ENCODE peak calls at places on chromosomes 5 and 9, in four cellular contexts. Y, F, H and E are unnamed samples. For H3K4me1 and H3K36me3, the result is how much of the 10 kb centered on the place peaks cover.

GRCh38 chr5:135944967-135945560 is 9.7 kb downstream of the LECT2 start:
- DNase-seq in F (peak), Y (peak), H (no peak), E (peak)

GRCh38 chr9:115204827-115205506 is 87.0 kb upstream of the TNC start:
- DNase-seq in F (no peak), H (no peak), Y (no peak), E (no peak)

GRCh38 chr5:119411291-119411934 is 40.9 kb upstream of the HSD17B4 start:
- DNase-seq in Y (no peak), H (no peak), F (no peak), E (no peak)

GRCh38 chr9:120654278-120654677 is 60.0 kb downstream of the MEGF9 start:
- DNase-seq in Y (no peak), F (no peak), H (no peak), E (no peak)

GRCh38 chr9:129894106-129894823 is 59.0 kb downstream of the USP20 start:
- DNase-seq in Y (no peak), F (no peak), H (no peak), E (no peak)

GRCh38 chr9:133942206-133942975 is 49.7 kb downstream of the VAV2 start:
- DNase-seq in H (no peak), Y (no peak), F (no peak), E (no peak)

GRCh38 chr5:69503144-69503488 is 10.5 kb downstream of the OCLN start:
- DNase-seq in Y (peak), H (no peak), F (no peak), E (no peak)

GRCh38 chr9:19104528-19105282 is 2.0 kb upstream of the HAUS6 start:
- DNase-seq in Y (no peak), F (no peak), H (no peak), E (no peak)

GRCh38 chr5:18736051-18736398 is 1101.8 kb downstream of the TAF11L14 start:
- DNase-seq in Y (peak), F (no peak), H (peak), E (no peak)

GRCh38 chr9:33795819-33796218 is 458 bp downstream of the PRSS3 start:
- DNase-seq in Y (no peak), F (no peak), H (no peak), E (peak)

GRCh38 chr5:143564417-143564816 is 160.9 kb upstream of the NR3C1 start:
- DNase-seq in Y (no peak), H (no peak), F (no peak), E (no peak)

GRCh38 chr5:134846641-134846960 is 833 bp downstream of the C5orf24 start:
- DNase-seq in Y (no peak), F (no peak), H (no peak), E (no peak)

GRCh38 chr5:172403191-172403794 is 51.0 kb downstream of the SH3PXD2B start:
- DNase-seq in Y (no peak), H (no peak), F (peak), E (peak)

GRCh38 chr9:124392855-124393460 is 22.3 kb downstream of the PSMB7 start:
- DNase-seq in F (no peak), H (no peak), Y (peak), E (no peak)

GRCh38 chr5:123949807-123950206 is 437.8 kb downstream of the CSNK1G3 start:
- DNase-seq in H (no peak), F (no peak), Y (no peak), E (no peak)

GRCh38 chr9:105114318-105114717 is 130.1 kb upstream of the SLC44A1 start:
- DNase-seq in H (no peak), F (no peak), Y (no peak), E (no peak)

GRCh38 chr9:115640887-115641286 is 512.7 kb upstream of the PAPPA start:
- DNase-seq in F (no peak), Y (no peak), H (no peak), E (no peak)

GRCh38 chr5:5421149-5421960 is 1.1 kb upstream of the ICE1 start:
- DNase-seq in F (no peak), Y (no peak), H (no peak), E (peak)

GRCh38 chr5:1442222-1443144 is 2.8 kb downstream of the SLC6A3 start:
- DNase-seq in F (no peak), H (no peak), Y (peak), E (no peak)

GRCh38 chr5:6302099-6302498 is 76.2 kb downstream of the MED10 start:
- DNase-seq in H (no peak), Y (peak), F (no peak), E (no peak)

GRCh38 chr5:66796306-66797292 is 200.4 kb downstream of the MAST4 start:
- DNase-seq in H (no peak), F (no peak), Y (no peak), E (no peak)

GRCh38 chr5:33848554-33848953 is 43.2 kb downstream of the ADAMTS12 start:
- DNase-seq in H (no peak), F (no peak), Y (no peak), E (no peak)

GRCh38 chr5:56557198-56557597 is 258.2 kb upstream of the MAP3K1 start:
- DNase-seq in F (no peak), H (no peak), Y (no peak), E (no peak)

GRCh38 chr9:92424340-92424739 is at the start of gene OMD:
- DNase-seq in F (no peak), H (no peak), Y (no peak), E (no peak)

GRCh38 chr9:81193362-81194339 is 495.7 kb downstream of the TLE1 start:
- DNase-seq in F (no peak), Y (no peak), H (no peak), E (no peak)

GRCh38 chr9:121861501-121862180 is 210.2 kb downstream of the DAB2IP start:
- DNase-seq in F (peak), H (no peak), Y (peak), E (peak)

GRCh38 chr9:93134740-93135444 is 841 bp upstream of the NINJ1 start:
- DNase-seq in H (no peak), Y (no peak), F (no peak), E (peak)

GRCh38 chr5:127601601-127602000 is 47.3 kb upstream of the CTXN3 start:
- DNase-seq in H (no peak), Y (no peak), F (no peak), E (no peak)

GRCh38 chr9:85258823-85259370 is 482.9 kb downstream of the AGTPBP1 start:
- DNase-seq in F (peak), Y (peak), H (peak), E (peak)

GRCh38 chr5:100776244-100776643 is 126.8 kb downstream of the ST8SIA4 start:
- DNase-seq in F (no peak), Y (no peak), H (no peak), E (no peak)

GRCh38 chr5:107666051-107666655 is 4.6 kb downstream of the EFNA5 start:
- DNase-seq in H (no peak), Y (no peak), F (no peak), E (no peak)

GRCh38 chr9:130681769-130682489 is 11.7 kb upstream of the EXOSC2 start:
- DNase-seq in F (no peak), H (no peak), Y (peak), E (no peak)

GRCh38 chr9:126036881-126037291 is 289.7 kb downstream of the PBX3 start:
- DNase-seq in Y (no peak), F (no peak), H (no peak), E (no peak)

GRCh38 chr9:109254317-109254716 is 66.5 kb downstream of the EPB41L4B start:
- DNase-seq in H (no peak), F (no peak), Y (no peak), E (no peak)

GRCh38 chr5:94524841-94525697 is 93.3 kb downstream of the KIAA0825 start:
- DNase-seq in F (no peak), H (no peak), Y (no peak), E (no peak)

DNA sequence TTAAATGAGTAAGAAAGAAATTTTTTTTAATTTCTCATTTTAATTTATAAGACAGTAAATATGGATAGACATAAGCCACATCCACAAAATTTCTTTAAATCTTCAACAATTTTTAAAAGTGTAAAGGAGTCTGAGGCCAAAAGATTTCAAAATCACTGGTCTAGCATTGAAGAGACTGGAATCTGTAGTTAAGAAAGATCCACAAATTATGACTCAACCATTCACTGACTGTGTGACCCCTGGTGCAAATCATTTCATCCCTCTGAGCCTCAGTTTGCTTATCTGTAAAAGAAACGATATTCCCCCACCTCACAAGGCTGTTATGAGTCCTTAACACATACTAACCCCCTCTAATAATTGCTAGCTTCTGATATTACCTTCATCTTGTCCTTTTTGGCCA is 98.5 kb downstream of the EBF1 start:
- DNase-seq in F (no peak), Y (no peak), H (no peak), E (no peak)
- H3K4me1 ChIP-seq in F (under half), Y (under half), H (under half), E (under half)

GRCh38 chr5:73435640-73436534 is 12.7 kb downstream of the FOXD1 start:
- DNase-seq in Y (peak), H (no peak), F (no peak), E (no peak)

GRCh38 chr5:73438048-73438896 is 10.3 kb downstream of the FOXD1 start:
- DNase-seq in F (no peak), Y (no peak), H (no peak), E (no peak)

GRCh38 chr5:73434921-73435320 is 13.7 kb downstream of the FOXD1 start:
- DNase-seq in F (no peak), Y (no peak), H (no peak), E (no peak)

GRCh38 chr5:73437126-73438047 is 11.2 kb downstream of the FOXD1 start:
- DNase-seq in F (no peak), H (no peak), Y (peak), E (peak)

DNA sequence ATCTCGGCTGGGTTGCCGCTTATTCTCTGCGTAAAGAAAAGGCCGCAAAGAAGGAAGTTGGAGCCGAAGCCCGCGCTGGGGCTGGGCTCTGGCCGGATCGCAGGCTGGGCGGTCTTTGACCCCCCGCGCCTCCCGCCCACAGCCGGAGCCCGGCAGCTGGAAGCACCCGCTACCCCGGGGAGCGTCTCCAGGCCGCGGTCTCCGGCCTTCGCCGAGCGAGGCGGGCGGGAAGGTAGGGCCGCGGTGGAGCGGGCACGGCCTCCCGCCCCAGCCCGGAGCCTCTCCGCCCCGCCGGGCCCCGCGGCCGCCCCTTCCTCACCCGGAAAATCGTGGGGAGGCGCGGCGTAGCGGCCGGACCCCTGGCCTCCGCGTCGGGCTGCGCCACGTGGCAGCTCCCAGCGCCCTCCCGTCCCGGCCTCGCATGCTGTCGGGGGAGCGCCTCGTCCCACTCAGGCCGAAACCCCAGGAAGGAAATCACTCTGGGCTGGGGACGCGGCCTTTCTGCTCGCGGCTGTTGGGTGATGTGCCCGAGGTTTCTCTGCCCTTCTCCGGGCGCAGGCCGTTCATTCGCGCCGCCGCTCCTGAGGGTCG is 11.9 kb downstream of the FOXD1 start:
- DNase-seq in F (no peak), H (no peak), Y (peak), E (no peak)
- H3K4me3 ChIP-seq in F (peak), H (peak), Y (peak), E (no peak)

GRCh38 chr5:140258016-140258415 is 44.9 kb downstream of the PFDN1 start:
- DNase-seq in H (no peak), F (no peak), Y (no peak), E (no peak)
- H3K36me3 ChIP-seq in H (under half), F (under half), Y (under half), E (under half)

GRCh38 chr5:178540526-178540925 is 49.7 kb downstream of the COL23A1 start:
- DNase-seq in F (no peak), Y (no peak), H (no peak), E (no peak)

GRCh38 chr5:178535299-178536175 is 54.7 kb downstream of the COL23A1 start:
- DNase-seq in F (no peak), H (no peak), Y (no peak), E (no peak)

GRCh38 chr5:178536541-178537466 is 53.4 kb downstream of the COL23A1 start:
- DNase-seq in F (no peak), Y (no peak), H (no peak), E (no peak)

GRCh38 chr5:178538624-178539344 is 51.4 kb downstream of the COL23A1 start:
- DNase-seq in H (no peak), F (no peak), Y (no peak), E (no peak)

GRCh38 chr5:178537467-178538381 is 52.5 kb downstream of the COL23A1 start:
- DNase-seq in H (no peak), F (no peak), Y (no peak), E (no peak)
- H3K4me1 ChIP-seq in H (under half), F (under half), Y (under half), E (under half)

GRCh38 chr5:54215233-54215736 is 95.1 kb downstream of the ARL15 start:
- DNase-seq in F (no peak), H (no peak), Y (peak), E (no peak)
- H3K4me3 ChIP-seq in F (no peak), H (peak), Y (no peak), E (no peak)

GRCh38 chr5:148418511-148418910 is 34.8 kb downstream of the FBXO38 start:
- DNase-seq in F (no peak), H (no peak), Y (no peak), E (no peak)
- H3K36me3 ChIP-seq in F (under half), H (half or more), Y (half or more), E (under half)

GRCh38 chr9:98869866-98870265 is 62.4 kb downstream of the GALNT12 start:
- DNase-seq in H (no peak), F (no peak), Y (no peak), E (no peak)
- H3K4me1 ChIP-seq in H (under half), F (under half), Y (under half), E (under half)

GRCh38 chr5:103122242-103122641 is 2.1 kb downstream of the PPIP5K2 start:
- DNase-seq in H (no peak), F (no peak), Y (no peak), E (no peak)
- H3K4me3 ChIP-seq in H (no peak), F (no peak), Y (peak), E (no peak)